ENCODE peak calls at places on chromosomes 3 and 15, in eight cellular contexts. B, X, Q, V, S, Z, E and N are unnamed samples.

GRCh38 chr3:163306405-163306804 is 1771.9 kb downstream of the SI start:
- DNase-seq in E (no peak), X (no peak), S (no peak), V (no peak), B (no peak), Q (no peak), Z (no peak), N (no peak)

GRCh38 chr3:177836671-177837070 is 639.4 kb upstream of the TBL1XR1 start:
- DNase-seq in S (no peak), B (no peak), Q (no peak), V (no peak), Z (no peak), E (no peak), X (peak), N (no peak)

GRCh38 chr3:15983232-15983631 is 185.5 kb upstream of the ANKRD28 start:
- DNase-seq in X (no peak), Z (no peak), S (no peak), Q (no peak), B (no peak), E (peak), V (no peak), N (no peak)

GRCh38 chr3:44932986-44933944 is 42.7 kb downstream of the ZDHHC3 start:
- DNase-seq in E (no peak), Z (no peak), V (no peak), Q (no peak), X (peak), S (no peak), B (no peak), N (no peak)

GRCh38 chr15:23644829-23645228 is 2.8 kb downstream of the MAGEL2 start:
- DNase-seq in B (no peak), X (no peak), S (no peak), Z (no peak), E (no peak), V (no peak), Q (no peak), N (no peak)

GRCh38 chr15:64461577-64462162 is 1.3 kb downstream of the ZNF609 start:
- DNase-seq in Z (peak), S (no peak), Q (no peak), B (peak), V (no peak), X (peak), E (no peak), N (peak)

GRCh38 chr15:58271410-58271809 is 133.2 kb downstream of the AQP9 start:
- DNase-seq in V (no peak), Q (no peak), B (no peak), E (no peak), S (no peak), X (no peak), Z (no peak), N (no peak)

GRCh38 chr15:70314018-70314354 is 216.3 kb upstream of the TLE3 start:
- DNase-seq in Q (no peak), V (no peak), X (no peak), S (no peak), Z (no peak), E (peak), B (no peak), N (no peak)

GRCh38 chr3:31193429-31193828 is 299.0 kb upstream of the GADL1 start:
- DNase-seq in V (no peak), E (no peak), S (no peak), Q (no peak), B (no peak), X (no peak), Z (no peak), N (no peak)

GRCh38 chr3:46354478-46354877 is 567 bp downstream of the CCR2 start:
- DNase-seq in S (no peak), B (no peak), E (no peak), Q (no peak), X (no peak), V (no peak), Z (no peak), N (no peak)

GRCh38 chr3:154701055-154701454 is 271.1 kb upstream of the GPR149 start:
- DNase-seq in Q (no peak), X (no peak), B (no peak), S (no peak), E (no peak), Z (no peak), V (no peak), N (no peak)

GRCh38 chr3:33115024-33115768 is 1.4 kb downstream of the CRTAP start:
- DNase-seq in E (peak), X (peak), Q (no peak), V (peak), Z (peak), S (peak), B (no peak), N (peak)

GRCh38 chr3:113557374-113557773 is 25.0 kb downstream of the SIDT1 start:
- DNase-seq in E (no peak), B (no peak), Q (no peak), V (peak), S (no peak), Z (peak), X (peak), N (no peak)

DNA sequence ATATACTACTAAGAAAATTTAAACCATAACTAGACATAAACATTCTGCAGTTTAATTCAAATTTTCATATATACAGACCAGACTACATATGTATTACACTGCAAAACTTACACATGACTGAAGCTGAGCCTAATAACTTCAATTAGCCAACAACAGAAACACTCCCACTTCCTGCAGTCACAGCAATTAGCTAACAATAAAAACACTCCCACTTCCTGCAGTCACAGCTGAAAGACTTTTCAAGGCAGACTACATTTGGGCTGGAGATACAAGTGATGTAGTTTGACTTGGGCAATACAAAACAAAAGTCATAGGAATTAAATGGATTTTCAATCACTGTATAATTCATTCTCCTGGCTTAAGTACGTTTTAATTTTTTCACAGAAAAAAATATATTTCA is 10.3 kb downstream of the TM2D3 start:
- DNase-seq in Z (no peak), B (no peak), V (no peak), X (peak), Q (no peak), S (no peak), E (no peak), N (no peak)
- H3K27ac ChIP-seq in Z (no peak), B (no peak), V (no peak), X (peak), Q (no peak), S (peak), E (no peak), N (no peak)

DNA sequence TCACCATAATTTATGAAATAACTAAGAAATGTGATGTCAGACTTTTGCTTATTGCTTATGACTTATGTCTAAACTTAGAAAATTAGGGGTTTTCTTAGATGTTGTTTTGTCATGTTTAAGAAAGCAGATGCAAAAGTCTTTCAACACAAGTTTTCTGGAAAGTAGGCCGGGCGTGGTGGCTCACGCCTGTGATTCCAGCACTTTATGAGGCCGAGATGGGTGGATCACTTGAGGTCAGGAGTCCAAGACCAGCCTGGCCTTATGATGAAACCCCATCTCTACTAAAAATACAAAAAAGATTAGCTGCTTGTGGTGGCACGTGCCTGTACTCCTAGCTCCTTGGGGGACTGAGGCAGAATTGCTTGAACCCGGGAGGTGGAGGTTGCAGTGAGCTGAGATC is 13.5 kb downstream of the VPS8 start:
- DNase-seq in Q (no peak), B (no peak), X (no peak), V (no peak), E (no peak), Z (no peak), S (no peak), N (no peak)
- H3K27ac ChIP-seq in Q (no peak), B (no peak), X (no peak), V (no peak), E (no peak), Z (no peak), S (no peak), N (no peak)

GRCh38 chr3:129829640-129830039 is 63.9 kb downstream of the TMCC1 start:
- DNase-seq in E (peak), Q (no peak), X (peak), B (no peak), Z (peak), S (no peak), V (peak), N (peak)
- H3K27ac ChIP-seq in E (no peak), Q (no peak), X (no peak), B (no peak), Z (peak), S (no peak), V (no peak), N (no peak)

GRCh38 chr3:184275961-184276910 is at the start of gene ECE2:
- DNase-seq in V (no peak), E (no peak), X (no peak), B (no peak), S (no peak), Q (peak), Z (no peak), N (no peak)
- H3K27ac ChIP-seq in V (no peak), E (no peak), X (no peak), B (no peak), S (no peak), Q (peak), Z (no peak), N (no peak)